ENCODE peak calls at places on chromosomes 3 and 15, in five cellular contexts. P is heart left ventricle, W is stomach, I is esophagus muscularis mucosa, C is cardiac muscle cell. O is an unnamed sample.

GRCh38 chr15:57376695-57377477 is 581 bp downstream of the CGNL1 start:
- DNase-seq in P (peak; percentile 55), W (no peak), I (no peak), C (peak; percentile 39), O (no peak)

GRCh38 chr3:179071161-179071568 is 444 bp downstream of the ZMAT3 start:
- DNase-seq in P (no peak), W (no peak), I (no peak), C (no peak), O (no peak)

GRCh38 chr3:12287727-12288465 is 974 bp upstream of the PPARG start:
- DNase-seq in P (peak; percentile 75), W (peak; percentile 63), I (no peak), C (peak; percentile 68), O (no peak)

GRCh38 chr3:156976933-156977332 is 150.8 kb downstream of the LEKR1 start:
- DNase-seq in P (no peak), W (no peak), I (no peak), C (no peak), O (no peak)

GRCh38 chr3:20056727-20057611 is 16.7 kb downstream of the KAT2B start:
- DNase-seq in P (no peak), W (no peak), I (no peak), C (peak; percentile 80), O (no peak)

GRCh38 chr3:171685116-171685895 is 125.0 kb downstream of the PLD1 start:
- DNase-seq in P (no peak), W (no peak), I (no peak), C (no peak), O (no peak)

GRCh38 chr3:136350132-136350531 is 100.0 kb downstream of the PCCB start:
- DNase-seq in P (no peak), W (no peak), I (no peak), C (peak; percentile 95), O (no peak)

GRCh38 chr3:194312743-194313281 is 38.3 kb downstream of the CPN2 start:
- DNase-seq in P (peak; percentile 70), W (no peak), I (peak; percentile 95), C (peak; percentile 78), O (no peak)

GRCh38 chr3:127212231-127212630 is 19.3 kb downstream of the PRR23E start:
- DNase-seq in P (no peak), W (no peak), I (peak; percentile 34), C (no peak), O (no peak)

DNA sequence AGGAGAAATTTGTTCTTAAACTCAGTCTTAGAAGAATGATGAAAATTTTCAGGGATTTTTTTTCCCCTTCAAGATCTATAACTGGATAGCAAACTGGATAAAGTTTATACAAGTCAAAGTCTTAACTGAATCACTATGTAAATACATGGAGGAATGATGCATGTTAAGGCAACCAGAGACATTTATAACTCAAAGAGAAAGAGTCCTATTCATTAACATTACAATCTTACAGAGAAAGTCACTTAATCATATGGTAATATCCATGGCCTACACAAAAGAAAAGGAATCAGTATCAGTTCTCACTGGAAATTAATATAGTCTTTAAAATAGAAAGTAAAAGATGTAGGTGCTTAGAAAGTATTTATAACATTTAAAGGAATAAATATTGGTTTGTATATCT is 869.1 kb downstream of the TBL1XR1 start:
- DNase-seq in P (no peak), W (no peak), I (no peak), C (no peak), O (no peak)
- H3K4me3 ChIP-seq in P (no peak overlapping the region), W (no peak overlapping the region), I (no peak overlapping the region), C (no peak overlapping the region), O (no peak overlapping the region)

DNA sequence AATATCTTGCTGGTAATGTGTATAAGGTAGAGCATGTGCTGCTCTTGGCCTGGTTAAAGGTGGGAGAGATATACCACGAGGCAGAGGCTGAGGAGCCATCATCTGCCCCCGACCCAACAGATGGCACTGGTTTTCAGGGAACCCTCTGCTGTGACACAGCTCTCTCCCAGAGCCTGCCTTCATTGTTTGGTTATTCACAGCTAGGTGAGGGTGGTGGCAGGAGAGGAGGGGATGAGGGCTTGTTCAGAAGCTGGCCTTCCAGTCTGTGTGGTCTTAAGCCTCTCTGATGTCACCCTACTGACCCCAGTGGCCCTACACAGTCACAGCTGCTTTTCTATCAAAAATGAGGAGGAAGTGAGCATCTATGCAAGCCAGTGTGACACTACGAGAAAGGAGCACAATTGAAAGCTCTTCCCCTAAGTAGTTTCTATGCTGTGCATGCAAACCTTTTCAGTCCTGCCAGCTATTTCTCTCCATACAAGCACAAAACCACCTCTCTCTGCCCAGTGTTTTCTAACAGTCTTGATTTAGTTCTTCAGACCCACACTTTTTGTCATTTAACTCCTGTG is 258.4 kb upstream of the AGTR1 start:
- DNase-seq in P (no peak), W (no peak), I (no peak), C (no peak), O (no peak)
- H3K27ac ChIP-seq in P (no peak overlapping the region), W (no peak overlapping the region), I (no peak overlapping the region), C (no peak overlapping the region), O (no peak overlapping the region)

DNA sequence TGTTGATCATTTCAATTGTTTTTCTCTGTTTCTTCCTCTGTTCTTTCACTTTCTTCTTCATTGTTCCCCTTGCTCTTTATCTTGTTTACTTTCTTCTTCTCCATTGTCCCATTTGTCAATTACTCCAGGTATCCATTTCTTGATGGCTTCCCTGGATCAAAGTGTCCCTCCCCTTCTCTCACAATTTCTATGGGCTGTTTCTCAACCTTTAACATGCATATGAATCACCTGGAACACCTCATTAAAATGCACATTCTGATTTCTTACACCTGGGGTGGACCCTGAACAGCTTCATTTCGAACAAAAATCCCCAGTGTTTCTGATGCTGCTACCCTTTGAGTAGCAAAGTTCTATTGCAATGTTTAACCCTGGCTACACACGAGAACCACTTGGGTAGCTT is 454.8 kb downstream of the EPHA6 start:
- DNase-seq in P (no peak), W (no peak), I (no peak), C (no peak), O (no peak)
- H3K4me3 ChIP-seq in P (no peak overlapping the region), W (no peak overlapping the region), I (no peak overlapping the region), C (no peak overlapping the region), O (no peak overlapping the region)

DNA sequence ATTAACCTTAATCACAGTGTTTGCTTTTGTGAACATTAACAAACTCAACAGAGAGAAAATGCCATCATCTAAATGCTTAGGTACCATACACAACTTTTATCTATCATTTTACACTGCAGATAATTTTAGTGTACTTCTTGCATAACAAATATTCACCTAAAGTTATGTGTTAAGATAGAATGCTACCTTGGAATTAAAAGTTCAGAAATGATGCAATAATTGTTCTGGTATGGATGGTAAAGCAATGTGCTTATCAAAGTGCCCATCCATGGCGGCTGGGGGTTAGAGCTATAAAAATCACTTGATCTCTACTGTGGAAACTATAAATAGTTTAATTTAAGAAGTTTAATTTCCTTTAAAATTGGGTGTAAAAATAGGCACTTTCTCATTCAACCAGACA is 28.7 kb downstream of the SATB1 start:
- DNase-seq in P (no peak), W (no peak), I (no peak), C (no peak), O (no peak)
- H3K27ac ChIP-seq in P (no peak overlapping the region), W (no peak overlapping the region), I (no peak overlapping the region), C (no peak overlapping the region), O (no peak overlapping the region)

DNA sequence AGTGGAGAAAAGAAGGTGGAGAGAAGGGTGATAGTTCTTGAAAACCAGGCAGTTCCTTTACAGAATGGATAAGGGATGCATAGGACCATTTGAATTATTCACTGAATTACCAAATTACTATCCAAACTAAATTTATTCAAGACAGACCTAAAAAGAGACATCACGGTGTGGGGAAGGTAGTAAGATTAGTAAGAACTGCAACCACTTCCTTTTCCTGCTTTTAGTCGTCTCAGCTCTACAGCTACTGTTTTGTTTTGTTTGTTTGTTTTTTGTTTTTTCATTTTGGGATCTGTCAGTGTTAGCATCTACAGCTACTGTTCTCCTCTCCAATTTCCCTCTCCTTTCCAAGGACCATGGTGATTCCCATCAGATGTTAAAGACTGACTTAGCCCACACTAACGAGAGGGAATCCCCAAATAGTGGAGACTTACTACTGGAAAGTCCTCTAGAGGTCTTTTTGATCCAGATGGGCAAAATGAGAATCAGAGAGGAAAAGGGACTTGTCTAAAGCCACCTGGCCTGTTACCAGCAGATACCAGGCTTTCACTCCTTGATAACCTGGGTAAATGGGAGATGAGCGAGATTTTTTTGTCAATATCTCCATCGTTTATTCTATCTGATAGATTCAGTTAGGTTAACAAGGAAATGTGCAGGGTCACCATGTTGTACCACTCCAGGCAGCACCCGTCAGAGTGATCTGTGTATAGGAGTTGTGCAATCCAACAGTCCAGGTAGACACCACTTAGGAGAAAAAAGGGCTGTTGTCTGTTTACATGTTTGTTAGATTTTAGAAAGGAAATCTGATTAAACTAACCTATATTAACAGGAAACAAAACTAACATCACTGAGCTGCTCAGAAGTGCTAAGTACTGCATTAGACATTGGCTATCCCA is 6.0 kb downstream of the HCLS1 start:
- DNase-seq in P (no peak), W (no peak), I (no peak), C (no peak), O (no peak)
- H3K4me3 ChIP-seq in P (no peak overlapping the region), W (no peak overlapping the region), I (no peak overlapping the region), C (no peak overlapping the region), O (no peak overlapping the region)

DNA sequence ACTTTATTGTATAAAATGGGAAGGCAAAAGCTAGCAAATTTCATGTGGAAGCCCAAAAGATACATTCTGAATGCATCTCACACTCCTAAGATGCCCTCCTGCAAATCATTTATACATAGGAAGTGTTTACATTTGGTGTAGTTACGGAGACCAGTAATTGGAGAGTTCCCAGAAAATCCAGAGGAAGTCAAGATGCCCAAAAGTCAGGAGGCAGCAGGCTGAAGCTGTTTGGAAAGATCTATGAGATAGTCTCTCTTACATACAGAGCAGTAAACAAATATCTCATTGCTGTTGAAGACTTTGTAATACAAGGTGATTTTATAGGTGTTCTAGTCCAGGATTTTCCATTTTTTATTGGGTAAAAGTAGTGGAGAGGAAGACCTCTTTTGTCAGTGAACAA is 8.8 kb downstream of the KLHL24 start:
- DNase-seq in P (no peak), W (no peak), I (no peak), C (no peak), O (no peak)
- H3K27ac ChIP-seq in P (peak overlapping the region; percentile 17), W (no peak overlapping the region), I (no peak overlapping the region), C (no peak overlapping the region), O (no peak overlapping the region)

GRCh38 chr15:83066034-83066760 is 855 bp downstream of the BTBD1 start:
- DNase-seq in P (no peak), W (no peak), I (no peak), C (no peak), O (no peak)

GRCh38 chr15:83065431-83065830 is 1.6 kb downstream of the BTBD1 start:
- DNase-seq in P (no peak), W (no peak), I (no peak), C (no peak), O (no peak)

GRCh38 chr15:83067638-83067962 is 548 bp upstream of the BTBD1 start:
- DNase-seq in P (no peak), W (no peak), I (no peak), C (no peak), O (no peak)

GRCh38 chr15:83066761-83067637 is at the start of gene BTBD1:
- DNase-seq in P (peak; percentile 97), W (peak; percentile 90), I (peak; percentile 96), C (peak; percentile 98), O (peak; percentile 98)

GRCh38 chr15:83068054-83068453 is 1.0 kb upstream of the BTBD1 start:
- DNase-seq in P (no peak), W (no peak), I (no peak), C (no peak), O (no peak)
- H3K4me3 ChIP-seq in P (no peak overlapping the region), W (no peak overlapping the region), I (no peak overlapping the region), C (no peak overlapping the region), O (no peak overlapping the region)